ENCODE peak calls at places on chromosomes 6 and 20, in four cellular contexts. X is HCT116, E is HepG2, Y is GM12878. Z is an unnamed sample.

GRCh38 chr6:83062225-83062624 is 3.4 kb downstream of the UBE3D start:
- DNase-seq in E (no peak), X (no peak), Y (no peak), Z (no peak)

GRCh38 chr6:128487055-128487454 is 33.3 kb downstream of the PTPRK start:
- DNase-seq in X (no peak), Y (no peak), E (peak), Z (no peak)

GRCh38 chr6:7391244-7391643 is 1.6 kb downstream of the RIOK1 start:
- DNase-seq in E (no peak), X (no peak), Y (no peak), Z (no peak)

GRCh38 chr6:156655267-156655918 is 121.8 kb upstream of the ARID1B start:
- DNase-seq in X (no peak), E (no peak), Y (no peak), Z (no peak)

GRCh38 chr20:20435453-20435852 is 67.5 kb downstream of the INSM1 start:
- DNase-seq in X (no peak), Y (no peak), E (no peak), Z (no peak)

GRCh38 chr6:27836783-27837635 is 75.2 kb downstream of the OR2B2 start:
- DNase-seq in Y (no peak), X (peak), E (peak), Z (peak)

GRCh38 chr20:20713244-20713765 is 861 bp upstream of the RALGAPA2 start:
- DNase-seq in E (peak), X (no peak), Y (no peak), Z (peak)

GRCh38 chr20:18801516-18801915 is 12.1 kb upstream of the SCP2D1 start:
- DNase-seq in X (no peak), Y (no peak), E (no peak), Z (no peak)

GRCh38 chr20:31605902-31606677 is 1.0 kb downstream of the ID1 start:
- DNase-seq in Y (no peak), X (no peak), E (peak), Z (peak)

GRCh38 chr6:52663935-52664184 is 7.1 kb upstream of the TMEM14A start:
- DNase-seq in E (no peak), X (no peak), Y (no peak), Z (no peak)
- TF ChIP-seq REST in E (no peak), X (no peak), Y (no peak), Z (no peak)

GRCh38 chr6:72324591-72324990 is 297.3 kb upstream of the KCNQ5 start:
- DNase-seq in Y (no peak), X (no peak), E (no peak), Z (no peak)
- TF ChIP-seq SRF in Y (no peak), X (no peak), E (no peak), Z (no peak)

DNA sequence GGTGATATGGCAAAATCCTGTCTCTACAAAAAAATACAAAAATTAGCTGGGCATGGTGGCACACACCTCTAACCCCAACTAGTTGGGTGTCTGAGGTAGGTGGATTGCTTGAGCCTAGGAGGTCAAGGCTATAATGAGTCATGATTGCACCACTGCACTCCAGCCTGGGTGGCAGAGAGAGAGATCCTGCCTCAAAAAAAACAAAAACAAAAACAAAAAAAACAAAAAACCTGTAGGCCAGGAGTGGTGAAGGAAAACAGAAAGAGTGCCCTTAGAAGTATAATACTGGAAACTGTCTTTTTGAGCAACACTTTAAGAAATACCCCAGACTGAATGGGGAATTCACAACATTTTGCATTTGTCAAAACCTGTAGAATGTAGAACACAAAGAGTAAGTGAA is 85.3 kb downstream of the JARID2 start:
- DNase-seq in X (no peak), E (peak), Y (no peak), Z (no peak)
- TF ChIP-seq ATF3 in X (no peak), E (peak), Y (no peak), Z (no peak)

GRCh38 chr6:21772467-21772866 is 178.9 kb downstream of the SOX4 start:
- DNase-seq in E (no peak), Y (no peak), X (no peak), Z (no peak)
- TF ChIP-seq REST in E (no peak), Y (no peak), X (no peak), Z (no peak)